ENCODE peak calls at places on chromosomes 2 and 18, in five cellular contexts. One of them, this sample, is unnamed.

GRCh38 chr2:26942543-26943295 is 27.7 kb upstream of the MAPRE3 start:
- DNase-seq in WTC11: peak; percentile 87
- DNase-seq in H1: peak; percentile 69
- DNase-seq in GM12878: no peak
- DNase-seq in HepG2: peak; percentile 53
- DNase-seq in this sample: peak; percentile 84

GRCh38 chr2:33142874-33143273 is 196.1 kb downstream of the LTBP1 start:
- DNase-seq in GM12878: no peak
- DNase-seq in WTC11: no peak
- DNase-seq in H1: no peak
- DNase-seq in HepG2: no peak
- DNase-seq in this sample: no peak

GRCh38 chr2:105102963-105103421 is 65.1 kb downstream of the MRPS9 start:
- DNase-seq in H1: peak; percentile 81
- DNase-seq in GM12878: no peak
- DNase-seq in HepG2: peak; percentile 15
- DNase-seq in WTC11: peak; percentile 83
- DNase-seq in this sample: no peak

GRCh38 chr2:40027968-40028367 is 248.9 kb upstream of the THUMPD2 start:
- DNase-seq in GM12878: no peak
- DNase-seq in HepG2: no peak
- DNase-seq in WTC11: no peak
- DNase-seq in H1: no peak
- DNase-seq in this sample: no peak

GRCh38 chr2:69827796-69828540 is 1.5 kb upstream of the GMCL1 start:
- DNase-seq in GM12878: no peak
- DNase-seq in HepG2: no peak
- DNase-seq in WTC11: no peak
- DNase-seq in H1: no peak
- DNase-seq in this sample: no peak

GRCh38 chr2:136116813-136117390 is 1.0 kb downstream of the CXCR4 start:
- DNase-seq in HepG2: no peak
- DNase-seq in WTC11: peak; percentile 29
- DNase-seq in GM12878: no peak
- DNase-seq in H1: no peak
- DNase-seq in this sample: no peak

GRCh38 chr18:49024808-49025361 is 74.1 kb upstream of the SMAD7 start:
- DNase-seq in H1: no peak
- DNase-seq in GM12878: no peak
- DNase-seq in HepG2: no peak
- DNase-seq in WTC11: no peak
- DNase-seq in this sample: no peak

GRCh38 chr2:102120261-102121259 is 22.0 kb upstream of the IL1R1 start:
- DNase-seq in HepG2: no peak
- DNase-seq in WTC11: no peak
- DNase-seq in GM12878: no peak
- DNase-seq in H1: no peak
- DNase-seq in this sample: no peak

GRCh38 chr2:100291152-100291970 is 30.9 kb downstream of the LONRF2 start:
- DNase-seq in WTC11: no peak
- DNase-seq in HepG2: peak; percentile 72
- DNase-seq in GM12878: no peak
- DNase-seq in H1: no peak
- DNase-seq in this sample: peak; percentile 98

GRCh38 chr18:36436387-36436786 is 138.9 kb downstream of the FHOD3 start:
- DNase-seq in HepG2: no peak
- DNase-seq in WTC11: no peak
- DNase-seq in GM12878: no peak
- DNase-seq in H1: no peak
- DNase-seq in this sample: no peak

GRCh38 chr18:59996370-59996966 is 96.7 kb downstream of the PMAIP1 start:
- DNase-seq in WTC11: peak; percentile 49
- DNase-seq in HepG2: peak; percentile 15
- DNase-seq in H1: no peak
- DNase-seq in GM12878: no peak
- DNase-seq in this sample: peak; percentile 35

GRCh38 chr2:118530976-118531375 is 316.5 kb downstream of the EN1 start:
- DNase-seq in H1: no peak
- DNase-seq in WTC11: no peak
- DNase-seq in HepG2: no peak
- DNase-seq in GM12878: no peak
- DNase-seq in this sample: no peak

GRCh38 chr18:53153281-53153680 is 813.3 kb downstream of the DCC start:
- DNase-seq in GM12878: no peak
- DNase-seq in HepG2: peak; percentile 2
- DNase-seq in H1: no peak
- DNase-seq in WTC11: peak; percentile 41
- DNase-seq in this sample: peak; percentile 2

GRCh38 chr2:107469437-107469995 is 357.2 kb upstream of the RGPD4 start:
- DNase-seq in H1: no peak
- DNase-seq in HepG2: no peak
- DNase-seq in GM12878: no peak
- DNase-seq in WTC11: no peak
- DNase-seq in this sample: no peak

GRCh38 chr2:55839182-55839819 is 84.3 kb downstream of the EFEMP1 start:
- DNase-seq in HepG2: peak; percentile 91
- DNase-seq in H1: no peak
- DNase-seq in WTC11: peak; percentile 8
- DNase-seq in GM12878: no peak
- DNase-seq in this sample: no peak

GRCh38 chr2:161238559-161239415 is 69.4 kb upstream of the PSMD14 start:
- DNase-seq in HepG2: no peak
- DNase-seq in H1: peak; percentile 65
- DNase-seq in GM12878: no peak
- DNase-seq in WTC11: peak; percentile 90
- DNase-seq in this sample: no peak

GRCh38 chr18:77248873-77249582 is 620 bp upstream of the GALR1 start:
- DNase-seq in WTC11: no peak
- DNase-seq in GM12878: no peak
- DNase-seq in H1: no peak
- DNase-seq in HepG2: no peak
- DNase-seq in this sample: no peak

GRCh38 chr2:74228772-74229171 is 30.4 kb downstream of the MTHFD2 start:
- DNase-seq in GM12878: no peak
- DNase-seq in WTC11: peak; percentile 38
- DNase-seq in HepG2: no peak
- DNase-seq in H1: no peak
- DNase-seq in this sample: no peak

GRCh38 chr2:224442092-224442999 is 40.4 kb upstream of the FAM124B start:
- DNase-seq in HepG2: no peak
- DNase-seq in WTC11: peak; percentile 37
- DNase-seq in H1: no peak
- DNase-seq in GM12878: no peak
- DNase-seq in this sample: no peak

GRCh38 chr2:184463102-184463865 is 135.0 kb upstream of the ZNF804A start:
- DNase-seq in GM12878: no peak
- DNase-seq in H1: no peak
- DNase-seq in HepG2: peak; percentile 42
- DNase-seq in WTC11: no peak
- DNase-seq in this sample: no peak

GRCh38 chr2:13919981-13920382 is 712.5 kb upstream of the LRATD1 start:
- DNase-seq in HepG2: no peak
- DNase-seq in WTC11: no peak
- DNase-seq in GM12878: no peak
- DNase-seq in H1: no peak
- DNase-seq in this sample: no peak

GRCh38 chr2:184598313-184599053 is at the start of gene ZNF804A:
- DNase-seq in H1: no peak
- DNase-seq in HepG2: no peak
- DNase-seq in GM12878: peak; percentile 36
- DNase-seq in WTC11: peak; percentile 45
- DNase-seq in this sample: peak; percentile 43

GRCh38 chr2:37688771-37689468 is 17.5 kb upstream of the CDC42EP3 start:
- DNase-seq in HepG2: no peak
- DNase-seq in H1: no peak
- DNase-seq in WTC11: no peak
- DNase-seq in GM12878: no peak
- DNase-seq in this sample: no peak

GRCh38 chr18:41599529-41599928 is 355.5 kb upstream of the PIK3C3 start:
- DNase-seq in HepG2: no peak
- DNase-seq in WTC11: no peak
- DNase-seq in GM12878: no peak
- DNase-seq in H1: no peak
- DNase-seq in this sample: no peak

GRCh38 chr2:63865159-63865799 is 23.6 kb downstream of the UGP2 start:
- DNase-seq in GM12878: no peak
- DNase-seq in WTC11: no peak
- DNase-seq in HepG2: peak; percentile 16
- DNase-seq in H1: no peak
- DNase-seq in this sample: no peak

GRCh38 chr18:61948196-61948800 is 55.5 kb upstream of the RNF152 start:
- DNase-seq in GM12878: no peak
- DNase-seq in WTC11: no peak
- DNase-seq in HepG2: no peak
- DNase-seq in H1: no peak
- DNase-seq in this sample: no peak

GRCh38 chr2:226758886-226759660 is 40.5 kb downstream of the IRS1 start:
- DNase-seq in HepG2: no peak
- DNase-seq in GM12878: no peak
- DNase-seq in WTC11: no peak
- DNase-seq in H1: no peak
- DNase-seq in this sample: no peak

GRCh38 chr18:13495980-13496379 is 230.4 kb downstream of the FAM210A start:
- DNase-seq in GM12878: no peak
- DNase-seq in HepG2: no peak
- DNase-seq in WTC11: no peak
- DNase-seq in H1: no peak
- DNase-seq in this sample: no peak

GRCh38 chr2:71275939-71276310 is 49.0 kb upstream of the PAIP2B start:
- DNase-seq in HepG2: no peak
- DNase-seq in WTC11: no peak
- DNase-seq in GM12878: no peak
- DNase-seq in H1: no peak
- DNase-seq in this sample: no peak

GRCh38 chr2:66929632-66930385 is 467.3 kb upstream of the ETAA1 start:
- DNase-seq in GM12878: no peak
- DNase-seq in WTC11: no peak
- DNase-seq in HepG2: no peak
- DNase-seq in H1: no peak
- DNase-seq in this sample: no peak

DNA sequence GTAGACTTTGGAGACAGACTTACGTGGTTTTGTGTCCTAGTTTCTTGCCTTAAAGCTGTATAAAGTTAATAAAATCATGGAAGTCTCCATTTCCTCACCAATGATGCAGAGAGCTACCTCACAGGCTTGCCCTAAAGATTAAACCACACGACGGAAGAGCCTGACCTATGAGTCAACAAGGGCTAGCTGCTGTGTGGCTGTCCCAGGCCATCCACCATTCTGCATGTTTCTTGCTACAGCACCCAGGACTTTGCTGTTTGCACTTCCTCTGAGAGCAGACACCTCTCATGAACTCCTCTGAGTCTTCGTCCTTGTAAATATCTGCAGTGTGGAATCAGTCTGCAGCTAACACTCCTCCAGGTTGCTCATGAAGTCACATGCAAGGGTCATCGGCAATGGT is 160.0 kb upstream of the TRIB2 start:
- DNase-seq in WTC11: no peak
- DNase-seq in H1: no peak
- DNase-seq in GM12878: no peak
- DNase-seq in HepG2: no peak
- DNase-seq in this sample: peak; percentile 35
- TF ChIP-seq ATF2 in WTC11: no peak
- TF ChIP-seq ATF2 in H1: no peak
- TF ChIP-seq ATF2 in GM12878: no peak
- TF ChIP-seq ATF2 in HepG2: no peak
- TF ChIP-seq ATF2 in this sample: no peak

DNA sequence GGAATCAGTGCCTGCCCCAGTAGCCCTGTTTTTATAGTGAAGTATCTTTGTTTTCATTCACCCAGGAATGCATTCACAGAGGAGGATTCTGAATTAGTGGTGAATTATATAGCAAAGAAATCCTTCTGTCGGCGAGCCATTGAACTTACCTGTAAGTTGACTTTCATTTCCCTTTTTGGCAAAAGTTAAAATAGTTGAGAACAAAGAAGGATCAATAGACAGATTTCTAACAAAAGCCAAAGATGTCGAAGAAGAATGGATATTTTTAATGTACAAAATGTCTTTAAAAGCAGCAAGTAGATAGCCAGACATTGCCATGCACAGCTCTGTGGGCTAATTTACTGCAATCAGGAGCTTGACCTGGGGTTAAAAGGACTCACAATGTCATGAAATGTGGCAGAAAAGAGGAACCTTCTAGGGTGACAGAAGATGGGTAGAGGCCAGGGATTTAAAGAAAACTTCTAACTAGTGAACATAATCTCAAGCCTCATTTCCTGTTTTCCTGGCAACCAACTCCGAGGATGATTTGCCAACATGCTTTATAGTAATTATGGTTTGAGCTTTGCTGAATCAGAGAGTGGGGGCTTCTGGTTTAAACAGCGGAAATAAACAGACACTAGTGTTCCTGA is 53.8 kb upstream of the TMEM87B start:
- DNase-seq in HepG2: no peak
- DNase-seq in WTC11: no peak
- DNase-seq in H1: no peak
- DNase-seq in GM12878: peak; percentile 24
- DNase-seq in this sample: no peak
- TF ChIP-seq ATF2 in HepG2: no peak
- TF ChIP-seq ATF2 in WTC11: no peak
- TF ChIP-seq ATF2 in H1: no peak
- TF ChIP-seq ATF2 in GM12878: no peak
- TF ChIP-seq ATF2 in this sample: no peak

GRCh38 chr2:155266109-155266508 is 567.6 kb downstream of the KCNJ3 start:
- DNase-seq in H1: no peak
- DNase-seq in HepG2: no peak
- DNase-seq in WTC11: no peak
- DNase-seq in GM12878: no peak
- DNase-seq in this sample: no peak

GRCh38 chr2:155266579-155266978 is 568.1 kb downstream of the KCNJ3 start:
- DNase-seq in GM12878: no peak
- DNase-seq in WTC11: peak; percentile 22
- DNase-seq in HepG2: no peak
- DNase-seq in H1: no peak
- DNase-seq in this sample: no peak
- TF ChIP-seq ATF2 in GM12878: no peak
- TF ChIP-seq ATF2 in WTC11: no peak
- TF ChIP-seq ATF2 in HepG2: no peak
- TF ChIP-seq ATF2 in H1: no peak
- TF ChIP-seq ATF2 in this sample: no peak

DNA sequence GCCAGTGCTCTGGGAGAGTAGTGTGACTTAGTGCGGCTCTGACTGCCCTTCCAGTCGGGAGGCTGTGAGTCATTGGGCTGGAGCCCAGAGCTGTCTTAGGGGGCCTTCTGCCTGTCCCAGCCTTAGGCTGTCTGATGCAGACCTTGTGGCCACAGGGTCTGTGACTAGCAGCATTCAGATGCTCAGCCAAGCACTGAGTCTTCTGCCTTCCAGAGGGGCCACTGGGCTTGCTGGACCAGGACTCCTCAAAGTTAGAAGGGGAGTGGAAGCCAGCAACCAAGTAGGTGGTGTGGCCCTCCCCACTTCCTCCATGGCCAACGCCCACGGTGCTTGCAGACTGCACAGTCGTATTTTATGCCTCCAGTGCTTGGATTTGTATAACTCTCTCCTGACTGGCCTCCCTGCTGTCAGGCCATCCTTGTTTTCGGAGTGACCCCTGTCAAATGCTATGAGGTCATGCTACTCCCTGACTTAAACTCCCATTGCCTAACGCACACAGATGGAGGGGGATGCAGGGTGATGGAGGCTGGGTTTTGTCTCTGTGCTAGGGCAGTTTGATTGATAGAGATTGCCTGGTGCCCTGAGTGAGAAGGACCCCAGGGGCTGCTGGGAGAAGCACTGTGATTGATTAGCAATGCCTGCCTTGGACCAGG is 36.0 kb downstream of the GLI2 start:
- DNase-seq in HepG2: no peak
- DNase-seq in H1: no peak
- DNase-seq in WTC11: no peak
- DNase-seq in GM12878: no peak
- DNase-seq in this sample: no peak
- TF ChIP-seq ATF2 in HepG2: no peak
- TF ChIP-seq ATF2 in H1: no peak
- TF ChIP-seq ATF2 in WTC11: no peak
- TF ChIP-seq ATF2 in GM12878: no peak
- TF ChIP-seq ATF2 in this sample: no peak

This sample was measured in K562.